ENCODE peak calls at places on chromosome 17, in seven cellular contexts. Y is HCT116, F is GM12892, R is tibial nerve, K is suprapubic skin, Z is spleen, N is lower leg skin. S is an unnamed sample.

GRCh38 chr17:27414271-27414670 is 42.0 kb upstream of the KSR1 start:
- DNase-seq in Y (no peak), F (no peak), R (no peak), K (no peak), Z (no peak), N (no peak), S (no peak)

GRCh38 chr17:65750678-65751077 is 189.2 kb upstream of the AXIN2 start:
- DNase-seq in Y (peak), F (no peak), R (peak), K (peak), Z (no peak), N (peak), S (no peak)

GRCh38 chr17:77700165-77700881 is 258.2 kb upstream of the TNRC6C start:
- DNase-seq in Y (no peak), F (no peak), R (no peak), K (no peak), Z (no peak), N (no peak), S (no peak)

GRCh38 chr17:77308768-77309726 is 168.3 kb downstream of the SEC14L1 start:
- DNase-seq in Y (no peak), F (no peak), R (no peak), K (peak), Z (no peak), N (no peak), S (no peak)

GRCh38 chr17:47844814-47845453 is 3.9 kb upstream of the SCRN2 start:
- DNase-seq in Y (no peak), F (no peak), R (no peak), K (no peak), Z (no peak), N (no peak), S (no peak)

GRCh38 chr17:6427284-6427781 is 7.6 kb downstream of the AIPL1 start:
- DNase-seq in Y (no peak), F (peak), R (no peak), K (no peak), Z (no peak), N (no peak), S (peak)

GRCh38 chr17:9615486-9615885 is 29.8 kb upstream of the USP43 start:
- DNase-seq in Y (no peak), F (no peak), R (no peak), K (no peak), Z (no peak), N (no peak), S (no peak)

GRCh38 chr17:47276868-47277267 is 23.2 kb downstream of the ITGB3 start:
- DNase-seq in Y (no peak), F (no peak), R (peak), K (peak), Z (no peak), N (peak), S (no peak)

GRCh38 chr17:31610301-31610910 is 218.9 kb downstream of the RAB11FIP4 start:
- DNase-seq in Y (no peak), F (no peak), R (no peak), K (no peak), Z (no peak), N (no peak), S (no peak)

GRCh38 chr17:6108382-6108781 is 38.2 kb downstream of the WSCD1 start:
- DNase-seq in Y (no peak), F (no peak), R (no peak), K (no peak), Z (peak), N (no peak), S (no peak)

GRCh38 chr17:61088556-61088955 is 311.1 kb upstream of the TBX2 start:
- DNase-seq in Y (no peak), F (no peak), R (no peak), K (no peak), Z (no peak), N (no peak), S (no peak)

GRCh38 chr17:4201231-4201630 is 58.2 kb downstream of the CYB5D2 start:
- DNase-seq in Y (no peak), F (no peak), R (no peak), K (no peak), Z (no peak), N (no peak), S (no peak)

GRCh38 chr17:30956764-30957374 is 14.0 kb upstream of the RNF135 start:
- DNase-seq in Y (no peak), F (no peak), R (no peak), K (no peak), Z (no peak), N (no peak), S (no peak)

GRCh38 chr17:47212458-47212857 is 3.3 kb downstream of the MYL4 start:
- DNase-seq in Y (no peak), F (no peak), R (no peak), K (no peak), Z (no peak), N (no peak), S (no peak)

GRCh38 chr17:42984486-42984885 is 4.1 kb downstream of the RUNDC1 start:
- DNase-seq in Y (no peak), F (no peak), R (no peak), K (no peak), Z (no peak), N (no peak), S (no peak)

GRCh38 chr17:7024402-7024785 is 1.5 kb downstream of the BCL6B start:
- DNase-seq in Y (no peak), F (no peak), R (no peak), K (no peak), Z (no peak), N (peak), S (no peak)

GRCh38 chr17:57294629-57295501 is 38.5 kb downstream of the MSI2 start:
- DNase-seq in Y (peak), F (no peak), R (no peak), K (no peak), Z (no peak), N (no peak), S (no peak)

GRCh38 chr17:27496501-27496943 is 40.3 kb downstream of the KSR1 start:
- DNase-seq in Y (no peak), F (no peak), R (no peak), K (no peak), Z (no peak), N (no peak), S (no peak)

GRCh38 chr17:67686246-67686645 is 31.5 kb upstream of the NOL11 start:
- DNase-seq in Y (no peak), F (no peak), R (no peak), K (no peak), Z (no peak), N (no peak), S (no peak)

GRCh38 chr17:66661411-66661843 is 173.5 kb upstream of the CACNG5 start:
- DNase-seq in Y (peak), F (no peak), R (no peak), K (no peak), Z (no peak), N (no peak), S (no peak)

GRCh38 chr17:9645858-9646555 is 690 bp downstream of the USP43 start:
- DNase-seq in Y (peak), F (peak), R (no peak), K (no peak), Z (peak), N (no peak), S (peak)

GRCh38 chr17:66522591-66523272 is 220.3 kb downstream of the PRKCA start:
- DNase-seq in Y (no peak), F (no peak), R (no peak), K (no peak), Z (no peak), N (no peak), S (no peak)

GRCh38 chr17:17205368-17206148 is 575 bp downstream of the PLD6 start:
- DNase-seq in Y (peak), F (peak), R (peak), K (peak), Z (peak), N (peak), S (peak)

GRCh38 chr17:7352559-7352889 is 562 bp downstream of the KCTD11 start:
- DNase-seq in Y (no peak), F (no peak), R (no peak), K (no peak), Z (no peak), N (no peak), S (no peak)

GRCh38 chr17:81387235-81388060 is 7.8 kb upstream of the BAHCC1 start:
- DNase-seq in Y (no peak), F (peak), R (no peak), K (no peak), Z (no peak), N (no peak), S (peak)
- TF ChIP-seq POLR2A in Y (peak), F (no peak), R (no peak), K (no peak), Z (no peak), N (no peak), S (no peak)

GRCh38 chr17:28843810-28844137 is 1.2 kb upstream of the FAM222B start:
- DNase-seq in Y (no peak), F (no peak), R (no peak), K (peak), Z (no peak), N (no peak), S (no peak)

GRCh38 chr17:28842282-28843012 is at the start of gene FAM222B:
- DNase-seq in Y (peak), F (peak), R (peak), K (peak), Z (peak), N (peak), S (peak)

GRCh38 chr17:28839221-28839620 is 3.4 kb downstream of the FAM222B start:
- DNase-seq in Y (no peak), F (no peak), R (no peak), K (no peak), Z (no peak), N (no peak), S (no peak)

GRCh38 chr17:28846231-28846630 is 3.6 kb upstream of the FAM222B start:
- DNase-seq in Y (no peak), F (no peak), R (no peak), K (no peak), Z (peak), N (no peak), S (no peak)

DNA sequence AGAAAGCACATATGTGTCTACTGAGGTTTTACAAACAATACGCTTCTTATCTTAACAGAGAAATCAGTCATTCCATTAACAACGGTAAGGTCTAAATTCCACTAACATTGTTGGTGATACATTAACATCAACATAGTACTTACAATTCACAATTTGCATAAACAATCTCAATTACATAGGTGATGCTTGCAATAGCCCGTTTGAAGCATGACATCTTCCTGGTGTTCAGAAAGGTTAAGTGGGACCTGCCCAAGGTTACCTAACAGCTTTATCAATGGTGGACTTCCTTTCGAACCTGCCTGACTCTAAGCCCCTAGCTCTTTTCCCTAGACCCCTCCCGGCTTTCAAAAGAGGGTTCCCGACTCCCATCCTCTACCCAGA is 699 bp downstream of the FAM222B start:
- DNase-seq in Y (no peak), F (no peak), R (no peak), K (no peak), Z (no peak), N (no peak), S (no peak)
- TF ChIP-seq POLR2A in Y (no peak), F (no peak), R (no peak), K (no peak), Z (no peak), N (no peak), S (no peak)

GRCh38 chr17:40075216-40076100 is 12.7 kb downstream of the THRA start:
- DNase-seq in Y (no peak), F (no peak), R (peak), K (peak), Z (peak), N (peak), S (no peak)
- TF ChIP-seq POLR2A in Y (no peak), F (no peak), R (no peak), K (no peak), Z (no peak), N (no peak), S (no peak)

DNA sequence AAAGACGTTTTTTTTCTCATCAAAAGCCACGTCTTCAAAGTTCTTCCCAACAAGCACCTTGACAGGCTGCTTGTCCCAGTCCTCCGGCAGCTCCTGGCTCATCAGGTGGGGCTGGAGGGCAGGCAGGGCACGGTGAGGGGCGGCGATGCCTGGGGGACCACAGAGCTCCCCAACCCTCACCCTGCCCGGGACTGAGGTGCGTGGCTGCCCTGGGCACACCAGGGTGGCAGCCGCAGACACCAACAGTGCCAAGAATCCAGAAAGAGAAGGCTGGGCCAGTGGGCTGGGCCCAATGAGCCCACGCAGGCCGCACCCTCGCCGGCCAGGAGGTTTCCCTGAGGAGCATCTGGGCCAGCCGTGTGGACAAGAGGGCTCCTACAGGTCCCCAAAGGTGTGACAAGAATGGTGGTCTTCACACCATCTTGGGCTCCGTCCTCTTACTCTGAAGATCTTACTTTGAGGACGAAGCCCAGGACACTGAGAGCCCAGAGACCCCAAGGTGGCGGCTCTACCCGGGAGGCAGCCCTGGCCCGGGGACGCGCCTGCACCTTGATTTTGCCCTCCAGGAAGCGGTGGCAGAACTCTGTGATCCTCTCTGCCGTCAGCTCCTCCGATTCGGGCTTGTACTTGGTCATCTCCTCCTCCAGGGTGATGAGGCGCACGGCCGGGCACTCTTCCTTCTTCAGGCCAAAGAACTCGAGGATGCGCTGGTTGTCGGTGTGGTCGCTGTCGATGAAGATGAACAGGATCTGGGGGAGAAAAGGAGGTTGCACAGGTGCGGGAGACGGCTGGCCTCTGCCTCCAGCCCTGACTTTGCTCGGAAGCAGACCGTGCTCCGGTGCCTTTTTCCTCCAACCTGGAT is 11.3 kb upstream of the PPP1R27 start:
- DNase-seq in Y (no peak), F (no peak), R (no peak), K (no peak), Z (peak), N (no peak), S (no peak)
- TF ChIP-seq POLR2A in Y (no peak), F (peak), R (no peak), K (no peak), Z (no peak), N (no peak), S (peak)

GRCh38 chr17:81513669-81514484 is 1.3 kb upstream of the ACTG1 start:
- DNase-seq in Y (no peak), F (no peak), R (peak), K (peak), Z (peak), N (peak), S (no peak)
- TF ChIP-seq POLR2A in Y (peak), F (peak), R (no peak), K (no peak), Z (no peak), N (no peak), S (no peak)

GRCh38 chr17:74872313-74873035 is at the start of gene FDXR:
- DNase-seq in Y (no peak), F (no peak), R (no peak), K (peak), Z (no peak), N (no peak), S (no peak)
- TF ChIP-seq POLR2A in Y (peak), F (peak), R (no peak), K (no peak), Z (no peak), N (no peak), S (peak)

DNA sequence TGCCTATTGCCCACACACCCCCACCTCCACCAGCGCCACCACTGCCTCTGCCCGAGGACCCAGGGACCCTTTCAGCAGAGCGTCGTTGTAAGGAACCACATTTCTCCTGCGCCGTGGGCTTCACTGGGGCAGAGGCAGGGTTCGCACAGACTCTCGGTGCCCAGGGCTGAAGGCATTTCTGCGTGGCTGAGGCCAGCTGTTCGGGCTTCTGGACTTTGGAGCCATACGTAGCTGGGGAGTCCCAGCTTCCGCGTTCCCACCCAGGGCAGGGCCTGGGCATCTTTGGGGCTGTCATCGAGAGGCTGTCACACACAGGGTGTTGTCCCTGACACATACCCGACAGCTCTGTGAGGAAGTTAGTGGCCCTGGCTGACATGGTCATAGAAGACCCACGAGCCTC is 16.0 kb upstream of the SMIM5 start:
- DNase-seq in Y (no peak), F (no peak), R (no peak), K (no peak), Z (no peak), N (no peak), S (no peak)
- TF ChIP-seq POLR2A in Y (no peak), F (no peak), R (no peak), K (no peak), Z (no peak), N (no peak), S (no peak)

GRCh38 chr17:28735242-28735722 is 6.7 kb downstream of the NEK8 start:
- DNase-seq in Y (no peak), F (no peak), R (no peak), K (no peak), Z (no peak), N (no peak), S (no peak)
- TF ChIP-seq POLR2A in Y (no peak), F (no peak), R (no peak), K (no peak), Z (no peak), N (no peak), S (no peak)

S was measured in GM12891.